ENCODE peak calls at places on chromosomes 16 and 17, in four cellular contexts. One of them, this sample, is unnamed.

GRCh38 chr17:82117139-82118090 is 19.4 kb upstream of the FASN start:
- DNase-seq in activated T-helper 9 cell treated with anti-CD3 and anti-CD28 coated beads, Interleukin-2, amount 50 U/mL, for 16 hours: no peak
- DNase-seq in activated CD4-positive, alpha-beta T cell treated with anti-CD3 and anti-CD28 coated beads, Interleukin-2, amount 10 ng/mL, durations not matched to agents 7 days and 5 days: no peak
- DNase-seq in stimulated activated naive CD4-positive, alpha-beta T cell: no peak
- DNase-seq in this sample: no peak

GRCh38 chr17:69900829-69901228 is 174.2 kb upstream of the KCNJ16 start:
- DNase-seq in activated T-helper 9 cell treated with anti-CD3 and anti-CD28 coated beads, Interleukin-2, amount 50 U/mL, for 16 hours: no peak
- DNase-seq in activated CD4-positive, alpha-beta T cell treated with anti-CD3 and anti-CD28 coated beads, Interleukin-2, amount 10 ng/mL, durations not matched to agents 7 days and 5 days: no peak
- DNase-seq in stimulated activated naive CD4-positive, alpha-beta T cell: no peak
- DNase-seq in this sample: no peak

GRCh38 chr17:76248013-76248782 is 7.9 kb upstream of the RNF157 start:
- DNase-seq in activated T-helper 9 cell treated with anti-CD3 and anti-CD28 coated beads, Interleukin-2, amount 50 U/mL, for 16 hours: no peak
- DNase-seq in activated CD4-positive, alpha-beta T cell treated with anti-CD3 and anti-CD28 coated beads, Interleukin-2, amount 10 ng/mL, durations not matched to agents 7 days and 5 days: no peak
- DNase-seq in stimulated activated naive CD4-positive, alpha-beta T cell: no peak
- DNase-seq in this sample: no peak

GRCh38 chr16:68155425-68155824 is 70.3 kb downstream of the NFATC3 start:
- DNase-seq in activated T-helper 9 cell treated with anti-CD3 and anti-CD28 coated beads, Interleukin-2, amount 50 U/mL, for 16 hours: no peak
- DNase-seq in activated CD4-positive, alpha-beta T cell treated with anti-CD3 and anti-CD28 coated beads, Interleukin-2, amount 10 ng/mL, durations not matched to agents 7 days and 5 days: no peak
- DNase-seq in stimulated activated naive CD4-positive, alpha-beta T cell: no peak
- DNase-seq in this sample: no peak

GRCh38 chr17:82213251-82214011 is 789 bp upstream of the CCDC57 start:
- DNase-seq in activated T-helper 9 cell treated with anti-CD3 and anti-CD28 coated beads, Interleukin-2, amount 50 U/mL, for 16 hours: peak; percentile 78
- DNase-seq in activated CD4-positive, alpha-beta T cell treated with anti-CD3 and anti-CD28 coated beads, Interleukin-2, amount 10 ng/mL, durations not matched to agents 7 days and 5 days: no peak
- DNase-seq in stimulated activated naive CD4-positive, alpha-beta T cell: no peak
- DNase-seq in this sample: peak; percentile 93

GRCh38 chr17:79960788-79961522 is 74.7 kb downstream of the TBC1D16 start:
- DNase-seq in activated T-helper 9 cell treated with anti-CD3 and anti-CD28 coated beads, Interleukin-2, amount 50 U/mL, for 16 hours: no peak
- DNase-seq in activated CD4-positive, alpha-beta T cell treated with anti-CD3 and anti-CD28 coated beads, Interleukin-2, amount 10 ng/mL, durations not matched to agents 7 days and 5 days: no peak
- DNase-seq in stimulated activated naive CD4-positive, alpha-beta T cell: no peak
- DNase-seq in this sample: no peak

GRCh38 chr17:49681336-49681735 is 3.4 kb upstream of the SPOP start:
- DNase-seq in activated T-helper 9 cell treated with anti-CD3 and anti-CD28 coated beads, Interleukin-2, amount 50 U/mL, for 16 hours: no peak
- DNase-seq in activated CD4-positive, alpha-beta T cell treated with anti-CD3 and anti-CD28 coated beads, Interleukin-2, amount 10 ng/mL, durations not matched to agents 7 days and 5 days: no peak
- DNase-seq in stimulated activated naive CD4-positive, alpha-beta T cell: no peak
- DNase-seq in this sample: no peak

GRCh38 chr16:86761117-86761971 is 183.0 kb downstream of the FOXL1 start:
- DNase-seq in activated T-helper 9 cell treated with anti-CD3 and anti-CD28 coated beads, Interleukin-2, amount 50 U/mL, for 16 hours: no peak
- DNase-seq in activated CD4-positive, alpha-beta T cell treated with anti-CD3 and anti-CD28 coated beads, Interleukin-2, amount 10 ng/mL, durations not matched to agents 7 days and 5 days: peak; percentile 36
- DNase-seq in stimulated activated naive CD4-positive, alpha-beta T cell: peak; percentile 14
- DNase-seq in this sample: peak; percentile 78

GRCh38 chr17:42129109-42129837 is 6.7 kb downstream of the HSPB9 start:
- DNase-seq in activated T-helper 9 cell treated with anti-CD3 and anti-CD28 coated beads, Interleukin-2, amount 50 U/mL, for 16 hours: no peak
- DNase-seq in activated CD4-positive, alpha-beta T cell treated with anti-CD3 and anti-CD28 coated beads, Interleukin-2, amount 10 ng/mL, durations not matched to agents 7 days and 5 days: no peak
- DNase-seq in stimulated activated naive CD4-positive, alpha-beta T cell: no peak
- DNase-seq in this sample: no peak

GRCh38 chr17:75325827-75326586 is 36.8 kb upstream of the SLC25A19 start:
- DNase-seq in activated T-helper 9 cell treated with anti-CD3 and anti-CD28 coated beads, Interleukin-2, amount 50 U/mL, for 16 hours: no peak
- DNase-seq in activated CD4-positive, alpha-beta T cell treated with anti-CD3 and anti-CD28 coated beads, Interleukin-2, amount 10 ng/mL, durations not matched to agents 7 days and 5 days: no peak
- DNase-seq in stimulated activated naive CD4-positive, alpha-beta T cell: no peak
- DNase-seq in this sample: peak; percentile 43

GRCh38 chr17:74011963-74012362 is 191.5 kb upstream of the RPL38 start:
- DNase-seq in activated T-helper 9 cell treated with anti-CD3 and anti-CD28 coated beads, Interleukin-2, amount 50 U/mL, for 16 hours: no peak
- DNase-seq in activated CD4-positive, alpha-beta T cell treated with anti-CD3 and anti-CD28 coated beads, Interleukin-2, amount 10 ng/mL, durations not matched to agents 7 days and 5 days: no peak
- DNase-seq in stimulated activated naive CD4-positive, alpha-beta T cell: no peak
- DNase-seq in this sample: no peak

GRCh38 chr16:71895679-71896385 is 501 bp downstream of the IST1 start:
- DNase-seq in activated T-helper 9 cell treated with anti-CD3 and anti-CD28 coated beads, Interleukin-2, amount 50 U/mL, for 16 hours: no peak
- DNase-seq in activated CD4-positive, alpha-beta T cell treated with anti-CD3 and anti-CD28 coated beads, Interleukin-2, amount 10 ng/mL, durations not matched to agents 7 days and 5 days: peak; percentile 40
- DNase-seq in stimulated activated naive CD4-positive, alpha-beta T cell: peak; percentile 51
- DNase-seq in this sample: peak; percentile 68

GRCh38 chr16:11405331-11406176 is 60.3 kb downstream of the RMI2 start:
- DNase-seq in activated T-helper 9 cell treated with anti-CD3 and anti-CD28 coated beads, Interleukin-2, amount 50 U/mL, for 16 hours: peak; percentile 20
- DNase-seq in activated CD4-positive, alpha-beta T cell treated with anti-CD3 and anti-CD28 coated beads, Interleukin-2, amount 10 ng/mL, durations not matched to agents 7 days and 5 days: peak; percentile 67
- DNase-seq in stimulated activated naive CD4-positive, alpha-beta T cell: peak; percentile 20
- DNase-seq in this sample: peak; percentile 39

GRCh38 chr17:1181769-1182137 is 2.0 kb upstream of the ABR start:
- DNase-seq in activated T-helper 9 cell treated with anti-CD3 and anti-CD28 coated beads, Interleukin-2, amount 50 U/mL, for 16 hours: no peak
- DNase-seq in activated CD4-positive, alpha-beta T cell treated with anti-CD3 and anti-CD28 coated beads, Interleukin-2, amount 10 ng/mL, durations not matched to agents 7 days and 5 days: no peak
- DNase-seq in stimulated activated naive CD4-positive, alpha-beta T cell: no peak
- DNase-seq in this sample: no peak

GRCh38 chr17:2691069-2691871 is 20.3 kb downstream of the CLUH start:
- DNase-seq in activated T-helper 9 cell treated with anti-CD3 and anti-CD28 coated beads, Interleukin-2, amount 50 U/mL, for 16 hours: no peak
- DNase-seq in activated CD4-positive, alpha-beta T cell treated with anti-CD3 and anti-CD28 coated beads, Interleukin-2, amount 10 ng/mL, durations not matched to agents 7 days and 5 days: no peak
- DNase-seq in stimulated activated naive CD4-positive, alpha-beta T cell: no peak
- DNase-seq in this sample: no peak

GRCh38 chr17:39924691-39925055 is 2.7 kb downstream of the ORMDL3 start:
- DNase-seq in activated T-helper 9 cell treated with anti-CD3 and anti-CD28 coated beads, Interleukin-2, amount 50 U/mL, for 16 hours: no peak
- DNase-seq in activated CD4-positive, alpha-beta T cell treated with anti-CD3 and anti-CD28 coated beads, Interleukin-2, amount 10 ng/mL, durations not matched to agents 7 days and 5 days: no peak
- DNase-seq in stimulated activated naive CD4-positive, alpha-beta T cell: no peak
- DNase-seq in this sample: no peak

GRCh38 chr16:54284931-54285413 is 1.6 kb downstream of the IRX3 start:
- DNase-seq in activated T-helper 9 cell treated with anti-CD3 and anti-CD28 coated beads, Interleukin-2, amount 50 U/mL, for 16 hours: no peak
- DNase-seq in activated CD4-positive, alpha-beta T cell treated with anti-CD3 and anti-CD28 coated beads, Interleukin-2, amount 10 ng/mL, durations not matched to agents 7 days and 5 days: no peak
- DNase-seq in stimulated activated naive CD4-positive, alpha-beta T cell: no peak
- DNase-seq in this sample: peak; percentile 50

GRCh38 chr17:28720247-28720996 is 637 bp downstream of the RPL23A start:
- DNase-seq in activated T-helper 9 cell treated with anti-CD3 and anti-CD28 coated beads, Interleukin-2, amount 50 U/mL, for 16 hours: peak; percentile 15
- DNase-seq in activated CD4-positive, alpha-beta T cell treated with anti-CD3 and anti-CD28 coated beads, Interleukin-2, amount 10 ng/mL, durations not matched to agents 7 days and 5 days: peak; percentile 47
- DNase-seq in stimulated activated naive CD4-positive, alpha-beta T cell: no peak
- DNase-seq in this sample: peak; percentile 47

GRCh38 chr17:32723310-32723955 is 153.5 kb downstream of the MYO1D start:
- DNase-seq in activated T-helper 9 cell treated with anti-CD3 and anti-CD28 coated beads, Interleukin-2, amount 50 U/mL, for 16 hours: no peak
- DNase-seq in activated CD4-positive, alpha-beta T cell treated with anti-CD3 and anti-CD28 coated beads, Interleukin-2, amount 10 ng/mL, durations not matched to agents 7 days and 5 days: no peak
- DNase-seq in stimulated activated naive CD4-positive, alpha-beta T cell: no peak
- DNase-seq in this sample: peak; percentile 53

GRCh38 chr16:72429566-72430160 is 257.7 kb upstream of the PMFBP1 start:
- DNase-seq in activated T-helper 9 cell treated with anti-CD3 and anti-CD28 coated beads, Interleukin-2, amount 50 U/mL, for 16 hours: no peak
- DNase-seq in activated CD4-positive, alpha-beta T cell treated with anti-CD3 and anti-CD28 coated beads, Interleukin-2, amount 10 ng/mL, durations not matched to agents 7 days and 5 days: no peak
- DNase-seq in stimulated activated naive CD4-positive, alpha-beta T cell: no peak
- DNase-seq in this sample: no peak

GRCh38 chr17:48547839-48548686 is 3.2 kb upstream of the HOXB2 start:
- DNase-seq in activated T-helper 9 cell treated with anti-CD3 and anti-CD28 coated beads, Interleukin-2, amount 50 U/mL, for 16 hours: no peak
- DNase-seq in activated CD4-positive, alpha-beta T cell treated with anti-CD3 and anti-CD28 coated beads, Interleukin-2, amount 10 ng/mL, durations not matched to agents 7 days and 5 days: peak; percentile 49
- DNase-seq in stimulated activated naive CD4-positive, alpha-beta T cell: peak; percentile 41
- DNase-seq in this sample: peak; percentile 90

GRCh38 chr16:30997000-30997886 is 12.2 kb downstream of the HSD3B7 start:
- DNase-seq in activated T-helper 9 cell treated with anti-CD3 and anti-CD28 coated beads, Interleukin-2, amount 50 U/mL, for 16 hours: peak; percentile 78
- DNase-seq in activated CD4-positive, alpha-beta T cell treated with anti-CD3 and anti-CD28 coated beads, Interleukin-2, amount 10 ng/mL, durations not matched to agents 7 days and 5 days: peak; percentile 81
- DNase-seq in stimulated activated naive CD4-positive, alpha-beta T cell: peak; percentile 79
- DNase-seq in this sample: peak; percentile 92

GRCh38 chr16:56281256-56281805 is 90.0 kb downstream of the GNAO1 start:
- DNase-seq in activated T-helper 9 cell treated with anti-CD3 and anti-CD28 coated beads, Interleukin-2, amount 50 U/mL, for 16 hours: no peak
- DNase-seq in activated CD4-positive, alpha-beta T cell treated with anti-CD3 and anti-CD28 coated beads, Interleukin-2, amount 10 ng/mL, durations not matched to agents 7 days and 5 days: no peak
- DNase-seq in stimulated activated naive CD4-positive, alpha-beta T cell: no peak
- DNase-seq in this sample: peak; percentile 11

GRCh38 chr17:69567130-69567529 is 152.6 kb downstream of the MAP2K6 start:
- DNase-seq in activated T-helper 9 cell treated with anti-CD3 and anti-CD28 coated beads, Interleukin-2, amount 50 U/mL, for 16 hours: no peak
- DNase-seq in activated CD4-positive, alpha-beta T cell treated with anti-CD3 and anti-CD28 coated beads, Interleukin-2, amount 10 ng/mL, durations not matched to agents 7 days and 5 days: no peak
- DNase-seq in stimulated activated naive CD4-positive, alpha-beta T cell: no peak
- DNase-seq in this sample: peak; percentile 37

GRCh38 chr17:1010586-1010985 is 13.7 kb downstream of the TIMM22 start:
- DNase-seq in activated T-helper 9 cell treated with anti-CD3 and anti-CD28 coated beads, Interleukin-2, amount 50 U/mL, for 16 hours: no peak
- DNase-seq in activated CD4-positive, alpha-beta T cell treated with anti-CD3 and anti-CD28 coated beads, Interleukin-2, amount 10 ng/mL, durations not matched to agents 7 days and 5 days: no peak
- DNase-seq in stimulated activated naive CD4-positive, alpha-beta T cell: no peak
- DNase-seq in this sample: no peak

GRCh38 chr16:58027341-58028167 is 2.0 kb downstream of the MMP15 start:
- DNase-seq in activated T-helper 9 cell treated with anti-CD3 and anti-CD28 coated beads, Interleukin-2, amount 50 U/mL, for 16 hours: no peak
- DNase-seq in activated CD4-positive, alpha-beta T cell treated with anti-CD3 and anti-CD28 coated beads, Interleukin-2, amount 10 ng/mL, durations not matched to agents 7 days and 5 days: no peak
- DNase-seq in stimulated activated naive CD4-positive, alpha-beta T cell: no peak
- DNase-seq in this sample: peak; percentile 43

GRCh38 chr16:2086136-2086742 is 38.5 kb downstream of the TSC2 start:
- DNase-seq in activated T-helper 9 cell treated with anti-CD3 and anti-CD28 coated beads, Interleukin-2, amount 50 U/mL, for 16 hours: no peak
- DNase-seq in activated CD4-positive, alpha-beta T cell treated with anti-CD3 and anti-CD28 coated beads, Interleukin-2, amount 10 ng/mL, durations not matched to agents 7 days and 5 days: no peak
- DNase-seq in stimulated activated naive CD4-positive, alpha-beta T cell: no peak
- DNase-seq in this sample: no peak

GRCh38 chr16:3716831-3717234 is 491 bp downstream of the TRAP1 start:
- DNase-seq in activated T-helper 9 cell treated with anti-CD3 and anti-CD28 coated beads, Interleukin-2, amount 50 U/mL, for 16 hours: peak; percentile 9
- DNase-seq in activated CD4-positive, alpha-beta T cell treated with anti-CD3 and anti-CD28 coated beads, Interleukin-2, amount 10 ng/mL, durations not matched to agents 7 days and 5 days: peak; percentile 50
- DNase-seq in stimulated activated naive CD4-positive, alpha-beta T cell: no peak
- DNase-seq in this sample: peak; percentile 54

GRCh38 chr16:3819741-3820724 is 60.5 kb downstream of the CREBBP start:
- DNase-seq in activated T-helper 9 cell treated with anti-CD3 and anti-CD28 coated beads, Interleukin-2, amount 50 U/mL, for 16 hours: no peak
- DNase-seq in activated CD4-positive, alpha-beta T cell treated with anti-CD3 and anti-CD28 coated beads, Interleukin-2, amount 10 ng/mL, durations not matched to agents 7 days and 5 days: peak; percentile 40
- DNase-seq in stimulated activated naive CD4-positive, alpha-beta T cell: peak; percentile 16
- DNase-seq in this sample: peak; percentile 84

GRCh38 chr17:16995930-16996329 is 24.0 kb upstream of the TNFRSF13B start:
- DNase-seq in activated T-helper 9 cell treated with anti-CD3 and anti-CD28 coated beads, Interleukin-2, amount 50 U/mL, for 16 hours: no peak
- DNase-seq in activated CD4-positive, alpha-beta T cell treated with anti-CD3 and anti-CD28 coated beads, Interleukin-2, amount 10 ng/mL, durations not matched to agents 7 days and 5 days: no peak
- DNase-seq in stimulated activated naive CD4-positive, alpha-beta T cell: no peak
- DNase-seq in this sample: no peak

GRCh38 chr17:9107527-9107926 is 86.2 kb downstream of the NTN1 start:
- DNase-seq in activated T-helper 9 cell treated with anti-CD3 and anti-CD28 coated beads, Interleukin-2, amount 50 U/mL, for 16 hours: no peak
- DNase-seq in activated CD4-positive, alpha-beta T cell treated with anti-CD3 and anti-CD28 coated beads, Interleukin-2, amount 10 ng/mL, durations not matched to agents 7 days and 5 days: no peak
- DNase-seq in stimulated activated naive CD4-positive, alpha-beta T cell: no peak
- DNase-seq in this sample: no peak